ENCODE peak calls at places on chromosomes 12 and 14, in six cellular contexts. J, Q, A, O, H and Z are unnamed samples.

GRCh38 chr14:74754157-74754556 is 9.0 kb upstream of the YLPM1 start:
- DNase-seq in J (no peak), Q (no peak), A (no peak), O (no peak), H (no peak), Z (peak; percentile 35)

GRCh38 chr14:60327447-60328331 is 78.7 kb downstream of the PPM1A start:
- DNase-seq in J (peak; percentile 44), Q (peak; percentile 69), A (peak; percentile 37), O (no peak), H (peak; percentile 96), Z (peak; percentile 97)

GRCh38 chr12:76588881-76589565 is 29.5 kb upstream of the OSBPL8 start:
- DNase-seq in J (peak; percentile 94), Q (no peak), A (no peak), O (no peak), H (no peak), Z (no peak)

GRCh38 chr14:73231874-73232851 is 5.1 kb upstream of the PAPLN start:
- DNase-seq in J (peak; percentile 17), Q (peak; percentile 87), A (no peak), O (no peak), H (peak; percentile 57), Z (peak; percentile 87)

GRCh38 chr14:52694761-52695480 is 437 bp downstream of the ERO1A start:
- DNase-seq in J (peak; percentile 72), Q (peak; percentile 56), A (peak; percentile 70), O (no peak), H (peak; percentile 84), Z (peak; percentile 88)

GRCh38 chr12:121465921-121466799 is 66.2 kb downstream of the RNF34 start:
- DNase-seq in J (peak; percentile 57), Q (peak; percentile 51), A (no peak), O (no peak), H (peak; percentile 62), Z (peak; percentile 83)

GRCh38 chr12:14213542-14213941 is 151.9 kb upstream of the ATF7IP start:
- DNase-seq in J (no peak), Q (no peak), A (no peak), O (no peak), H (no peak), Z (no peak)

GRCh38 chr12:124917135-124917840 is 2.8 kb upstream of the UBC start:
- DNase-seq in J (peak; percentile 100), Q (peak; percentile 99), A (peak; percentile 88), O (no peak), H (peak; percentile 95), Z (peak; percentile 99)

GRCh38 chr14:22614240-22614799 is 16.2 kb downstream of the ABHD4 start:
- DNase-seq in J (peak; percentile 95), Q (no peak), A (peak; percentile 74), O (peak; percentile 86), H (peak; percentile 20), Z (no peak)

DNA sequence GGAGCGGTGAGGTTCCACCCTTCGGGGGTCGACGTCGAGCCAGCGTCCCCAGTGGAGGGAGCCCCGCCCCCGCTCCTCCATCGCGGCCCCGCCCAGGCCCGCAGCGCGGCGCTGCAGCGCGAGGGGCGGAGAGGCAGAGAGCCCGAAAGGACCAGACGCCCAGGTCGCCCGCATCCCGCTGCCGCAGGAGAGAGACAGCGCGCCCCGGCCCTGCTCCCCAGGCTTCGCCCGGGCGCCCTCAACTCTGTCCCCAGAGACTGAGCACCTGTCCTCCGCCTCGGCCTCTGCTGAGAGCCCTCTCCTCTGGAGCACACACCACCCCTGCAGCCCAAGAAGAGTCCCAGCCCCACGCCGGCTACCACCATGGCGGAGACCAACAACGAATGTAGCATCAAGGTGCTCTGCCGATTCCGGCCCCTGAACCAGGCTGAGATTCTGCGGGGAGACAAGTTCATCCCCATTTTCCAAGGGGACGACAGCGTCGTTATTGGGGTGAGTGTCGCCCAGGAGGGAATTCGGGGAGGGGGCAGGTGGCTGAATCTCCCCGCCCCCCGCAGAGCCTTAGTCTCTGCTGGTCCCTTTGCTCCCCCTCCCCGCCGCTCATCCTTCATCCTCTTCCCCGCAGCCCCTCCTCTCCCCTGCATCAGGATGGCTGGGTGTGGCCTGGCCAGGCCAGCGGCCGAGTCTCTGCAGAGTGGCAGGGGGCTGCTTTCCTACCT is at the start of gene KIF5A:
- DNase-seq in J (peak; percentile 58), Q (peak; percentile 90), A (peak; percentile 43), O (no peak), H (peak; percentile 35), Z (peak; percentile 91)
- H2AFZ ChIP-seq in J (peak within 1 kb of the TSS; percentile 80), Q (peak within 1 kb of the TSS; percentile 99), A (peak within 1 kb of the TSS; percentile 80), O (peak within 1 kb of the TSS; percentile 37), H (peak within 1 kb of the TSS; percentile 34), Z (peak within 1 kb of the TSS; percentile 44)

GRCh38 chr12:28498850-28499249 is 308.6 kb downstream of the CCDC91 start:
- DNase-seq in J (no peak), Q (no peak), A (no peak), O (no peak), H (no peak), Z (no peak)

GRCh38 chr12:28500373-28501024 is 310.2 kb downstream of the CCDC91 start:
- DNase-seq in J (peak; percentile 49), Q (no peak), A (no peak), O (no peak), H (no peak), Z (no peak)

GRCh38 chr12:28497889-28498411 is 307.7 kb downstream of the CCDC91 start:
- DNase-seq in J (peak; percentile 49), Q (no peak), A (peak; percentile 26), O (peak; percentile 25), H (no peak), Z (peak; percentile 50)
- H3K4me2 ChIP-seq in J (no peak overlapping the region), Q (no peak overlapping the region), A (peak overlapping the region; percentile 44), O (peak overlapping the region; percentile 14), H (no peak overlapping the region), Z (no peak overlapping the region)

GRCh38 chr12:132244724-132245295 is 84.6 kb downstream of the GALNT9 start:
- DNase-seq in J (no peak), Q (no peak), A (no peak), O (no peak), H (no peak), Z (no peak)
- H2AFZ ChIP-seq in J (no peak overlapping the region), Q (no peak overlapping the region), A (no peak overlapping the region), O (no peak overlapping the region), H (no peak overlapping the region), Z (no peak overlapping the region)

GRCh38 chr12:101620762-101621133 is 26.0 kb downstream of the MYBPC1 start:
- DNase-seq in J (no peak), Q (no peak), A (no peak), O (no peak), H (no peak), Z (no peak)

GRCh38 chr12:101619026-101619827 is 24.5 kb downstream of the MYBPC1 start:
- DNase-seq in J (no peak), Q (no peak), A (no peak), O (no peak), H (no peak), Z (no peak)

GRCh38 chr12:101612162-101612916 is 17.6 kb downstream of the MYBPC1 start:
- DNase-seq in J (no peak), Q (no peak), A (no peak), O (no peak), H (no peak), Z (no peak)

GRCh38 chr12:101619868-101620761 is 25.3 kb downstream of the MYBPC1 start:
- DNase-seq in J (no peak), Q (no peak), A (no peak), O (no peak), H (no peak), Z (no peak)

DNA sequence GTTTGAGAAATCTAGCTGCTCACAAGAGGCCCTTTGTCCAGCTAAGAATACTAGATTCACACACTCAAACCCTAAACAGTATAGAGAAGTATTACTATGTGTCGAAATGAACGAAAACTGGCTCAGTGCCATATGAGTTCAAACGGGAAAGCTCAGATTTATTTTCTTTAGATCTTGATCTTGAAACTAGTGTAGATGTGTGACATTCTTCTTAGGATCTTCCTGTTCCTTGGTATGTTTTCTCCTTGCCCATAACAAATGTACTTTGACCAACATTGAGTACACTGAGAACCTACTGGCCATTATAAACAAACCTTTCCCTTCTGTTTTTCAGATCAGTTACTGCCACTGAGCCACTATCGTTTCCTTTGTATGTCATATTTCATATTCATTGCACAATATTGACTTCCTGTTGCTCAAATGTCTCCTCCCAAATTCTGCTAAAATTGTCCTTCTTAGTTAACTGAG is 21.3 kb downstream of the MYBPC1 start:
- DNase-seq in J (no peak), Q (no peak), A (no peak), O (no peak), H (peak; percentile 23), Z (no peak)
- H3K4me2 ChIP-seq in J (no peak overlapping the region), Q (no peak overlapping the region), A (no peak overlapping the region), O (peak overlapping the region; percentile 6), H (peak overlapping the region; percentile 36), Z (no peak overlapping the region)

GRCh38 chr12:119992129-119992705 is 3.2 kb downstream of the BICDL1 start:
- DNase-seq in J (no peak), Q (no peak), A (no peak), O (no peak), H (no peak), Z (peak; percentile 35)

GRCh38 chr12:119988788-119989618 is at the start of gene BICDL1:
- DNase-seq in J (peak; percentile 67), Q (peak; percentile 99), A (peak; percentile 92), O (peak; percentile 77), H (peak; percentile 95), Z (peak; percentile 99)

GRCh38 chr12:119988440-119988787 is 622 bp upstream of the BICDL1 start:
- DNase-seq in J (peak; percentile 66), Q (no peak), A (no peak), O (peak; percentile 38), H (no peak), Z (no peak)

GRCh38 chr12:119989619-119990381 is 764 bp downstream of the BICDL1 start:
- DNase-seq in J (peak; percentile 89), Q (peak; percentile 87), A (peak; percentile 61), O (no peak), H (peak; percentile 75), Z (peak; percentile 87)

DNA sequence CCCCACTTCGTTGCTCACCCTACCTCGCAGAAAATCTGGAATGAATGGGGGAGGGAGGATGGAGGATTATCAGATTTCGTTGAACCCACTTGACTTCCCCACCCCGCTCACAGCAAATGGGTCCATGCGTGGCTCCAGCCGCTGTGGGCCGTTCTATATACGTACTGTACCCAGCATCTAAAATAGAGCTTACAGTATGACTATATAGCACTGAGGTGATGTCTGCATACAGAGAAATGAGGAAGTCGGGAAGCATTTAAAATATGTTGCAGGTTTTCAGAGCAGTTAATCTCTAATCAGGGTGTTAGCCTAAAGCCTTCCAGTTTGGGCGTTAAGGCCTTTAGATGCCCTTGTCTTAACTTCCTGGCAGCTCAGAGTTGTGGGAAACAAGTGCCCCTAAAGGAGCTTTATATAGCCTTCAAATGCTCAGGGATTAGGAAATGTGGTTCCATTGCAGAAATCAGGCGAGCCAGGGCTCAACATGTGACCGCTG is 1.4 kb downstream of the BICDL1 start:
- DNase-seq in J (no peak), Q (peak; percentile 19), A (no peak), O (no peak), H (peak; percentile 40), Z (peak; percentile 86)
- H2AFZ ChIP-seq in J (no peak overlapping the region), Q (no peak overlapping the region), A (no peak overlapping the region), O (no peak overlapping the region), H (peak overlapping the region; percentile 2), Z (no peak overlapping the region)

GRCh38 chr12:54711664-54712063 is 63.5 kb upstream of the DCD start:
- DNase-seq in J (no peak), Q (no peak), A (no peak), O (no peak), H (no peak), Z (no peak)
- H3K4me2 ChIP-seq in J (no peak overlapping the region), Q (no peak overlapping the region), A (no peak overlapping the region), O (no peak overlapping the region), H (no peak overlapping the region), Z (no peak overlapping the region)

GRCh38 chr14:34013714-34014055 is 62.8 kb upstream of the EGLN3 start:
- DNase-seq in J (no peak), Q (peak; percentile 17), A (no peak), O (no peak), H (no peak), Z (no peak)
- H2AFZ ChIP-seq in J (no peak overlapping the region), Q (peak overlapping the region; percentile 1), A (no peak overlapping the region), O (no peak overlapping the region), H (no peak overlapping the region), Z (no peak overlapping the region)